ENCODE peak calls at places on chromosomes 7 and 10, in four cellular contexts. One of them, this sample, is unnamed.

GRCh38 chr7:90345548-90346319 is 782 bp upstream of the GTPBP10 start:
- DNase-seq in stomach: no peak
- DNase-seq in fibroblast of lung: peak
- DNase-seq in neuronal stem cell: no peak
- DNase-seq in this sample: no peak

GRCh38 chr7:133773601-133774000 is 353.5 kb upstream of the LRGUK start:
- DNase-seq in stomach: no peak
- DNase-seq in fibroblast of lung: no peak
- DNase-seq in neuronal stem cell: no peak
- DNase-seq in this sample: no peak

GRCh38 chr7:80916770-80917681 is 1.8 kb downstream of the SEMA3C start:
- DNase-seq in stomach: no peak
- DNase-seq in fibroblast of lung: peak
- DNase-seq in neuronal stem cell: no peak
- DNase-seq in this sample: no peak

GRCh38 chr7:107327986-107328569 is 141.8 kb upstream of the GPR22 start:
- DNase-seq in stomach: no peak
- DNase-seq in fibroblast of lung: no peak
- DNase-seq in neuronal stem cell: no peak
- DNase-seq in this sample: no peak

GRCh38 chr7:30717181-30717580 is 34.8 kb upstream of the INMT start:
- DNase-seq in stomach: no peak
- DNase-seq in fibroblast of lung: no peak
- DNase-seq in neuronal stem cell: no peak
- DNase-seq in this sample: no peak

GRCh38 chr10:73859441-73860049 is 14.8 kb downstream of the CAMK2G start:
- DNase-seq in stomach: no peak
- DNase-seq in fibroblast of lung: no peak
- DNase-seq in neuronal stem cell: no peak
- DNase-seq in this sample: no peak

GRCh38 chr7:158428131-158428841 is 159.3 kb downstream of the PTPRN2 start:
- DNase-seq in stomach: no peak
- DNase-seq in fibroblast of lung: no peak
- DNase-seq in neuronal stem cell: no peak
- DNase-seq in this sample: no peak

GRCh38 chr7:127251458-127252379 is 1.0 kb downstream of the GRM8 start:
- DNase-seq in stomach: no peak
- DNase-seq in fibroblast of lung: no peak
- DNase-seq in neuronal stem cell: peak
- DNase-seq in this sample: peak

GRCh38 chr10:58341422-58341821 is 6.6 kb downstream of the UBE2D1 start:
- DNase-seq in stomach: no peak
- DNase-seq in fibroblast of lung: no peak
- DNase-seq in neuronal stem cell: no peak
- DNase-seq in this sample: no peak

GRCh38 chr10:58336242-58336641 is 1.4 kb downstream of the UBE2D1 start:
- DNase-seq in stomach: no peak
- DNase-seq in fibroblast of lung: no peak
- DNase-seq in neuronal stem cell: no peak
- DNase-seq in this sample: no peak

DNA sequence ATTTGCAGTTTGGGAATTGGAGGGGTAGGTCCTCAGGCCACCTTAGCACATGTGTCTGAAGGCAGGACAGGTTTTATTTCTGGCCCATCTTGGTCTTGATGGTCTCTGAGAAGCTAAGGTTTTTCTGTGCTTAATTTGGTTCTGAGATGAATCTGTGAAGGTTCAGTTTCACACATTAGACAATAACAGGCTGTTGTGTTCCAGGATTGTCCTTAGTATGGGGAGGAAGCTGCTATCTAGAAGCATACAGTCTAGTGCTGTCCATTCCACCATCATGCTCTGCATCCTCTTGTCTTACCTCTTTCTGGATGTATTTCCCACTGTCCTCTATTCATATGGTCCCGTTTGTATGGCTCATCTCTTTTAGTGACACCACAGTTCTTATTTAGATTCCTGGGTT is 7.1 kb downstream of the UBE2D1 start:
- DNase-seq in stomach: no peak
- DNase-seq in fibroblast of lung: no peak
- DNase-seq in neuronal stem cell: no peak
- DNase-seq in this sample: no peak
- H3K27ac ChIP-seq in stomach: no peak
- H3K27ac ChIP-seq in fibroblast of lung: no peak
- H3K27ac ChIP-seq in neuronal stem cell: no peak
- H3K27ac ChIP-seq in this sample: no peak

GRCh38 chr10:19638873-19639233 is 177.4 kb upstream of the PLXDC2 start:
- DNase-seq in stomach: no peak
- DNase-seq in fibroblast of lung: no peak
- DNase-seq in neuronal stem cell: no peak
- DNase-seq in this sample: no peak
- H3K4me3 ChIP-seq in stomach: peak
- H3K4me3 ChIP-seq in fibroblast of lung: peak
- H3K4me3 ChIP-seq in neuronal stem cell: no peak
- H3K4me3 ChIP-seq in this sample: peak

DNA sequence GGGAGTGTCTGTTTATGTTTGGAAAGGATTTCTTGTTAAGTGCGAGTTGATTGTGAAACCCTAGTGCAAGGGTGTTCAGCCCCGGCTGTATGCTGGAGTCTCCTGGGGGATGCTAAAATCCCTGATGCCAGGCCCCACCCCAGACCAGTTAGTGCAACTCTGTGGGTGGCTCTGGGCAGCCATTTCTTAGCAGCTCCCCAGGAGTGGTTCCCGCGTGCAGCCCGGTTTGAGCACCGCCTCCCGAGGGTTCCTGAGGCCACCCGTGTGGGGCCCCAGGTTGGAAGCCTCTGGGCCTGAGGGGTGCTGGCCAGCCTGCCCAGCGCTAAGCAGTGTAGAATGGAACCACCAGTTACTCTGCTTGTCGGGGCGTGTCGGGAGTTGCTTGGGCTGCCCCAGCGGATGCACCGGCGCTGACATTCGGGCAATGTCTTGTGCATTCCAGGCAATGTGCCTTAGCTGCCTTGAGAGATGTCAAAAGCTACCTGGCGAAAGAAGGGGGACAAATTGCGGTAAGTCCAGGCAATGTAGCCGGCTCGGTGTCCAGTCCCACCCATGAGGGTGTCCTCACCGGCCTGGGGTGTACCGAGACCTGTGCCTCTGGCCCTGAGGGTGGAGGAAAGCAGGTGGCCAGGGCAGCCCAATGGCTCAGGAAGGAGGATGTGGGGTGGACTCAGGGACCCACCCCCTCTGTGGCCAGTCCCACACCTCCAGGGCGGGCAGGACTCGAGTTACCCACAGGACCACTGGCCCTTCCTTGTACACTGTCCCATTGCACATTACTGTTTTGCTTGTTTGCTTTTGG is 13.2 kb downstream of the PFKFB3 start:
- DNase-seq in stomach: no peak
- DNase-seq in fibroblast of lung: no peak
- DNase-seq in neuronal stem cell: no peak
- DNase-seq in this sample: no peak
- H3K27ac ChIP-seq in stomach: no peak
- H3K27ac ChIP-seq in fibroblast of lung: no peak
- H3K27ac ChIP-seq in neuronal stem cell: no peak
- H3K27ac ChIP-seq in this sample: no peak

GRCh38 chr10:1107004-1107403 is 50.8 kb downstream of the WDR37 start:
- DNase-seq in stomach: no peak
- DNase-seq in fibroblast of lung: no peak
- DNase-seq in neuronal stem cell: no peak
- DNase-seq in this sample: peak

GRCh38 chr10:1110674-1111119 is 54.5 kb downstream of the WDR37 start:
- DNase-seq in stomach: no peak
- DNase-seq in fibroblast of lung: no peak
- DNase-seq in neuronal stem cell: no peak
- DNase-seq in this sample: peak

GRCh38 chr10:1107679-1108078 is 51.5 kb downstream of the WDR37 start:
- DNase-seq in stomach: peak
- DNase-seq in fibroblast of lung: no peak
- DNase-seq in neuronal stem cell: no peak
- DNase-seq in this sample: no peak

GRCh38 chr10:1114355-1115261 is 58.4 kb downstream of the WDR37 start:
- DNase-seq in stomach: no peak
- DNase-seq in fibroblast of lung: no peak
- DNase-seq in neuronal stem cell: no peak
- DNase-seq in this sample: no peak

GRCh38 chr10:1109795-1110673 is 53.8 kb downstream of the WDR37 start:
- DNase-seq in stomach: peak
- DNase-seq in fibroblast of lung: peak
- DNase-seq in neuronal stem cell: peak
- DNase-seq in this sample: peak
- H3K4me3 ChIP-seq in stomach: no peak
- H3K4me3 ChIP-seq in fibroblast of lung: no peak
- H3K4me3 ChIP-seq in neuronal stem cell: no peak
- H3K4me3 ChIP-seq in this sample: no peak

GRCh38 chr10:113915540-113915939 is 61.1 kb downstream of the NHLRC2 start:
- DNase-seq in stomach: no peak
- DNase-seq in fibroblast of lung: no peak
- DNase-seq in neuronal stem cell: no peak
- DNase-seq in this sample: no peak
- H3K27ac ChIP-seq in stomach: no peak
- H3K27ac ChIP-seq in fibroblast of lung: no peak
- H3K27ac ChIP-seq in neuronal stem cell: no peak
- H3K27ac ChIP-seq in this sample: peak

This sample was measured in right cardiac atrium.